ENCODE peak calls at places on chromosomes 2 and 18, in ten cellular contexts. S is body of pancreas; N is CD4-positive, alpha-beta memory T cell; V is amniotic epithelial cell; W is AG04450; I is HTR-8/SVneo; H is AML-193; O is GM06990; B is stromal cell of bone marrow; D is T-helper 2 cell. J is an unnamed sample.

GRCh38 chr18:48230459-48231113 is 178.6 kb downstream of the ZBTB7C start:
- DNase-seq in H (peak), I (peak), D (no peak), O (no peak), N (no peak), W (peak), S (peak), B (peak), V (peak), J (peak)

GRCh38 chr2:191316246-191316645 is 71.0 kb downstream of the MYO1B start:
- DNase-seq in S (no peak), H (no peak), B (no peak), O (no peak), V (peak), N (no peak), W (no peak), D (no peak), I (no peak), J (no peak)

GRCh38 chr18:42024131-42024530 is 69.1 kb downstream of the PIK3C3 start:
- DNase-seq in D (no peak), O (peak), V (no peak), S (no peak), W (no peak), B (no peak), N (no peak), I (no peak), H (no peak), J (no peak)

GRCh38 chr2:19649785-19650380 is 251.9 kb downstream of the TTC32 start:
- DNase-seq in I (peak), O (no peak), N (no peak), V (peak), W (peak), S (no peak), B (peak), H (no peak), D (no peak), J (no peak)

GRCh38 chr2:103991591-103991990 is 862.3 kb upstream of the POU3F3 start:
- DNase-seq in S (no peak), W (no peak), V (no peak), I (no peak), D (no peak), H (peak), N (no peak), O (no peak), B (no peak), J (peak)

GRCh38 chr18:14089781-14090180 is 42.5 kb downstream of the ZNF519 start:
- DNase-seq in W (no peak), B (no peak), O (no peak), S (no peak), V (no peak), I (peak), N (no peak), H (no peak), D (no peak), J (no peak)

GRCh38 chr18:48928787-48929186 is 22.0 kb downstream of the SMAD7 start:
- DNase-seq in H (no peak), I (no peak), W (no peak), V (no peak), N (peak), S (peak), B (no peak), O (peak), D (peak), J (peak)

GRCh38 chr2:188404341-188405004 is 112.8 kb downstream of the GULP1 start:
- DNase-seq in H (no peak), B (no peak), V (peak), N (no peak), W (no peak), O (no peak), S (no peak), D (no peak), I (no peak), J (no peak)

GRCh38 chr2:234968633-234969328 is 17.0 kb downstream of the SH3BP4 start:
- DNase-seq in V (no peak), H (no peak), O (no peak), N (no peak), B (no peak), W (no peak), I (no peak), S (peak), D (no peak), J (no peak)

GRCh38 chr2:221972813-221973478 is 325.9 kb downstream of the PAX3 start:
- DNase-seq in O (no peak), V (no peak), N (no peak), S (no peak), I (no peak), H (no peak), W (no peak), B (no peak), D (no peak), J (no peak)

GRCh38 chr2:162301151-162301804 is 17.2 kb downstream of the IFIH1 start:
- DNase-seq in I (peak), V (peak), H (peak), S (peak), O (peak), D (no peak), W (peak), N (peak), B (peak), J (peak)

GRCh38 chr2:85810376-85811172 is 56.8 kb downstream of the ATOH8 start:
- DNase-seq in B (no peak), I (no peak), D (no peak), O (no peak), W (no peak), V (no peak), N (no peak), H (no peak), S (no peak), J (no peak)

GRCh38 chr2:220550995-220551702 is 923.7 kb downstream of the SLC4A3 start:
- DNase-seq in W (no peak), B (no peak), H (no peak), V (peak), S (no peak), N (no peak), I (no peak), O (no peak), D (no peak), J (no peak)

GRCh38 chr2:69535739-69536374 is 98.6 kb upstream of the NFU1 start:
- DNase-seq in I (no peak), O (peak), N (no peak), B (no peak), V (no peak), S (no peak), H (peak), D (no peak), W (no peak), J (no peak)

GRCh38 chr2:77746780-77747179 is 224.6 kb upstream of the LRRTM4 start:
- DNase-seq in I (no peak), V (no peak), O (no peak), N (no peak), D (no peak), S (no peak), H (no peak), W (no peak), B (no peak), J (no peak)

GRCh38 chr2:133240505-133241230 is 327.6 kb downstream of the NCKAP5 start:
- DNase-seq in H (no peak), N (no peak), W (no peak), B (no peak), V (no peak), I (no peak), S (no peak), O (no peak), D (no peak), J (no peak)

GRCh38 chr18:43405097-43405496 is 127.8 kb upstream of the SYT4 start:
- DNase-seq in O (no peak), H (no peak), D (no peak), N (no peak), B (no peak), I (no peak), S (no peak), W (no peak), V (no peak), J (no peak)

GRCh38 chr18:69636529-69637301 is 236.0 kb downstream of the DOK6 start:
- DNase-seq in W (no peak), V (no peak), O (no peak), D (no peak), S (peak), B (no peak), H (no peak), N (peak), I (no peak), J (peak)